ENCODE peak calls at places on chromosomes 7 and 10, in nine cellular contexts. E is prostate gland, R is foreskin fibroblast, N is choroid plexus epithelial cell, H is SK-N-SH, W is ascending aorta, L is fibroblast of mammary gland, C is BJ, Y is HepG2. V is an unnamed sample.
A peak's percentile ranks its signal among the peaks of the same experiment; 100 is the strongest.

GRCh38 chr10:129417882-129418281 is 49.2 kb upstream of the MGMT start:
- DNase-seq in W (no peak), L (peak; percentile 1), Y (no peak), R (peak; percentile 33), E (no peak), C (no peak), H (no peak), N (no peak), V (no peak)

GRCh38 chr10:66291133-66291532 is 634.7 kb upstream of the LRRTM3 start:
- DNase-seq in Y (no peak), R (no peak), L (no peak), E (no peak), N (no peak), W (no peak), H (no peak), C (no peak), V (no peak)

GRCh38 chr10:110918633-110919348 is at the start of gene BBIP1:
- DNase-seq in L (peak; percentile 100), C (peak; percentile 100), Y (peak; percentile 99), W (no peak), E (no peak), H (peak; percentile 89), R (peak; percentile 100), N (peak; percentile 100), V (peak; percentile 100)

GRCh38 chr7:7920481-7920880 is 48.1 kb upstream of the GLCCI1 start:
- DNase-seq in W (no peak), L (no peak), H (no peak), E (no peak), C (no peak), Y (no peak), R (no peak), N (no peak), V (no peak)

GRCh38 chr7:74294191-74294998 is 5.2 kb downstream of the CLIP2 start:
- DNase-seq in E (no peak), L (peak; percentile 85), W (no peak), N (peak; percentile 39), H (peak; percentile 79), Y (peak; percentile 89), R (peak; percentile 87), C (peak; percentile 62), V (no peak)

GRCh38 chr7:158355456-158356065 is 232.1 kb downstream of the PTPRN2 start:
- DNase-seq in E (no peak), Y (peak; percentile 17), C (no peak), R (no peak), L (no peak), W (no peak), H (no peak), N (peak; percentile 35), V (no peak)

GRCh38 chr10:60817135-60817805 is 39.0 kb downstream of the CDK1 start:
- DNase-seq in R (peak; percentile 44), L (peak; percentile 37), H (no peak), N (no peak), C (no peak), Y (no peak), W (no peak), E (peak; percentile 17), V (no peak)

GRCh38 chr7:90540406-90540805 is 55.7 kb upstream of the CDK14 start:
- DNase-seq in Y (no peak), E (no peak), H (no peak), N (no peak), W (no peak), L (no peak), C (no peak), R (peak; percentile 5), V (no peak)

GRCh38 chr10:25811141-25811685 is 122.8 kb upstream of the MYO3A start:
- DNase-seq in L (no peak), R (no peak), C (no peak), N (peak; percentile 3), E (no peak), W (no peak), H (no peak), Y (no peak), V (no peak)

GRCh38 chr10:25080880-25081581 is 64.6 kb downstream of the THNSL1 start:
- DNase-seq in Y (peak; percentile 88), E (peak; percentile 82), N (peak; percentile 92), W (peak; percentile 36), C (peak; percentile 87), L (peak; percentile 86), R (peak; percentile 92), H (peak; percentile 66), V (peak; percentile 72)

DNA sequence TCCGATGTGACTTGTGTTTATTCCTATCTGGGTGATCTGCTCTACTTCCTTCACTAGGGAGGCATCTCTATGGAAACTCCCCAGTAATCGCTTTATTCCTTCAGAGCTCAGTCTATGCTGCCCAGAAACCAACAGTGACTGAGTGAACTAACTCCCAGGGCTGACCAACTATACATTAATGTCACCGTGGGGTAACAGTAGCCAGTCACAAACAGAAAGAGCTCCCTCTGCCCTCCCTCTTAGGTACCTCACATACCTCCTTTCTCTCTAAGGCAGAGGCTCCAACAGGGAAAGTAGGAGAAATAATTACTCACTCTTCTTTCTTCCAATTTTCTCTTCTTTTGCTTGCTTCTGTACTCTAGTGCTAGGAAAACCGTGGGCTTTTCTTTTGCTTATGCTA is 855.0 kb downstream of the REEP3 start:
- DNase-seq in N (no peak), W (no peak), Y (no peak), C (no peak), R (no peak), L (no peak), H (peak; percentile 9), E (no peak), V (no peak)
- TF ChIP-seq CTCF in N (no peak), W (no peak), Y (peak; percentile 30), C (no peak), R (no peak), L (no peak), H (no peak), E (no peak), V (no peak)

DNA sequence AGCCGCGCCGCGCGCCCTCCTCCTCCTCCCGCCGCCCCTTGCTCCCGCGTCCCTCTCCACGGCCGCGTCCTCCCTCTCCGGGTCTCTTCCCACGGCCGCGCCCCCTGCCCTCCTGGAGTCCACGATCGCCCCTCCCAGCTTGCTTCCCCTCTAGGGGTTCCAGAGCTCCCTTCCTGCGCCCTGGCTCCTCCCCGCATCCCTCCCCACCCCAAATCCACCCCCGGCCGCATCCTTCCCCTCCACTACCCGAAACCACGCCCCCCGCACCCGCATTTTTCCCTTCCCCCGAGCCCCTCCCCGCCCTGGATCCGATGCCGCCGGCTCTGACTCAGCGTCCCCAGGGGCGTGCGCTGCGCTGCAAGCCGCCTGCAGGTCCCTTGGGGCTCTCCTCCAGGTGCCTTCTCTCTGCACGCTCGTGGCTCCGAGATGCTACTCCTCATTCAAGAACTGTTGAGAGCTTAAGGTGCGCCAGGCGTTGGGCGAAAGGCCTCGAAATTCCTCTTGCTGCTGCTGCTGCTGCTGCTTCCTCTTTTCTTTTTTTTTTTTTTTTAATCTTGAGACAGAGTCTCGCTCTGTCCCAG is 347 bp upstream of the TMEM130 start:
- DNase-seq in R (peak; percentile 72), H (peak; percentile 86), E (no peak), W (no peak), Y (no peak), L (peak; percentile 34), C (no peak), N (peak; percentile 46), V (no peak)
- H3K4me3 ChIP-seq in R (peak overlapping the region; percentile 49), H (peak overlapping the region; percentile 52), E (peak overlapping the region; percentile 32), W (peak overlapping the region; percentile 65), Y (peak overlapping the region; percentile 48), L (peak overlapping the region; percentile 24), C (peak overlapping the region; percentile 56), N (peak overlapping the region; percentile 47), V (peak overlapping the region; percentile 60)

GRCh38 chr10:48770558-48771089 is 86.0 kb downstream of the WDFY4 start:
- DNase-seq in W (no peak), H (no peak), E (no peak), C (no peak), R (no peak), N (no peak), L (no peak), Y (no peak), V (no peak)

GRCh38 chr10:48774416-48775205 is 89.9 kb downstream of the WDFY4 start:
- DNase-seq in W (no peak), H (no peak), L (no peak), N (no peak), R (no peak), Y (no peak), E (no peak), C (no peak), V (no peak)

GRCh38 chr10:48769706-48770105 is 85.0 kb downstream of the WDFY4 start:
- DNase-seq in C (no peak), W (no peak), Y (no peak), L (no peak), N (no peak), E (no peak), H (no peak), R (no peak), V (no peak)

GRCh38 chr10:48773580-48773979 is 88.9 kb downstream of the WDFY4 start:
- DNase-seq in E (no peak), H (no peak), L (no peak), C (no peak), R (no peak), N (no peak), W (no peak), Y (no peak), V (no peak)

DNA sequence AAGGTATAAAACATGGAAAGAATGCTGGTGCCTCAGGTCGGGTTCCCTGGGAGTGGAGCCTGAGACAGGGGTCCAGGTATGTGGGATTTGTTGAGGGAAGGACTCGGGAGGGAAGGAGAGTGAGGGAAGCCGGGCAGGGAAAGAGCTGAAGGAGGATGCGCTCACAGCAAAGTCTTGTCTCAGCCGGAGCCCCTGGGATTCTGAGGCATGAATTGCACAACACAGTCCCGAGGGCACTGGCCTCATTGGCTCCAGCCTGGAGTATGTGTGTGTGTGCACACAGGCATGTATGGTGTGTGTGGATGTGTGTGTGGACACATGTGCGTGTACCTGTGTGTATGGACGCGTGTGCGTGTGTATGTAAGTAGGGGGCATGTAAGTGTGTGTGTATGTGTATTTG is 87.4 kb downstream of the WDFY4 start:
- DNase-seq in Y (no peak), R (no peak), L (no peak), W (no peak), H (no peak), N (no peak), C (no peak), E (no peak), V (no peak)
- TF ChIP-seq CTCF in Y (no peak), R (no peak), L (no peak), W (no peak), H (no peak), N (no peak), C (no peak), E (no peak), V (no peak)

GRCh38 chr10:133259603-133259992 is 17.1 kb downstream of the ADAM8 start:
- DNase-seq in C (no peak), H (no peak), R (no peak), E (no peak), W (no peak), Y (no peak), L (no peak), N (peak; percentile 13), V (no peak)

GRCh38 chr10:133258818-133259602 is 17.7 kb downstream of the ADAM8 start:
- DNase-seq in C (peak; percentile 96), N (peak; percentile 97), Y (peak; percentile 30), E (peak; percentile 15), L (peak; percentile 99), H (no peak), R (peak; percentile 100), W (peak; percentile 83), V (peak; percentile 98)

GRCh38 chr10:133258066-133258817 is 18.4 kb downstream of the ADAM8 start:
- DNase-seq in R (no peak), L (no peak), Y (no peak), W (no peak), E (peak; percentile 83), C (no peak), H (no peak), N (no peak), V (no peak)

GRCh38 chr10:133255323-133255722 is 17.7 kb downstream of the VENTX start:
- DNase-seq in L (no peak), E (no peak), Y (no peak), W (no peak), R (no peak), C (no peak), H (no peak), N (no peak), V (no peak)

GRCh38 chr10:133257489-133258065 is 19.1 kb downstream of the ADAM8 start:
- DNase-seq in N (peak; percentile 27), H (peak; percentile 69), R (peak; percentile 69), E (peak; percentile 72), Y (no peak), W (no peak), C (no peak), L (peak; percentile 36), V (no peak)
- H3K4me3 ChIP-seq in N (no peak overlapping the region), H (no peak overlapping the region), R (no peak overlapping the region), E (no peak overlapping the region), Y (peak overlapping the region; percentile 63), W (no peak overlapping the region), C (no peak overlapping the region), L (no peak overlapping the region), V (no peak overlapping the region)